ENCODE peak calls at places on chromosome 10, in four cellular contexts. One of them, this sample, is unnamed.

GRCh38 chr10:30804478-30805055 is 175.0 kb upstream of the LYZL2 start:
- DNase-seq in HepG2: no peak
- DNase-seq in K562: no peak
- DNase-seq in GM12878: no peak
- DNase-seq in this sample: no peak

GRCh38 chr10:117320050-117320665 is 55.1 kb downstream of the PDZD8 start:
- DNase-seq in K562: peak; percentile 16
- DNase-seq in HepG2: peak; percentile 23
- DNase-seq in GM12878: no peak
- DNase-seq in this sample: peak; percentile 71

GRCh38 chr10:110206988-110207804 is at the start of gene MXI1:
- DNase-seq in K562: peak; percentile 64
- DNase-seq in HepG2: peak; percentile 44
- DNase-seq in GM12878: no peak
- DNase-seq in this sample: peak; percentile 90

GRCh38 chr10:27481486-27481885 is 22.6 kb upstream of the RAB18 start:
- DNase-seq in GM12878: no peak
- DNase-seq in K562: no peak
- DNase-seq in HepG2: no peak
- DNase-seq in this sample: no peak

GRCh38 chr10:70902659-70903261 is 14.4 kb upstream of the PCBD1 start:
- DNase-seq in GM12878: no peak
- DNase-seq in K562: peak; percentile 42
- DNase-seq in HepG2: no peak
- DNase-seq in this sample: no peak

GRCh38 chr10:86085136-86085535 is 281.5 kb downstream of the GRID1 start:
- DNase-seq in HepG2: no peak
- DNase-seq in GM12878: no peak
- DNase-seq in K562: no peak
- DNase-seq in this sample: no peak

GRCh38 chr10:87092356-87092860 is 2.2 kb downstream of the GLUD1 start:
- DNase-seq in GM12878: no peak
- DNase-seq in HepG2: no peak
- DNase-seq in K562: no peak
- DNase-seq in this sample: peak; percentile 46

GRCh38 chr10:15719062-15719898 is 442 bp downstream of the ITGA8 start:
- DNase-seq in HepG2: no peak
- DNase-seq in K562: no peak
- DNase-seq in GM12878: no peak
- DNase-seq in this sample: peak; percentile 73

GRCh38 chr10:79149662-79150443 is 81.1 kb downstream of the ZMIZ1 start:
- DNase-seq in K562: peak; percentile 93
- DNase-seq in HepG2: no peak
- DNase-seq in GM12878: no peak
- DNase-seq in this sample: no peak

GRCh38 chr10:97188234-97188847 is 2.6 kb upstream of the SLIT1 start:
- DNase-seq in GM12878: no peak
- DNase-seq in K562: no peak
- DNase-seq in HepG2: no peak
- DNase-seq in this sample: no peak

GRCh38 chr10:24277771-24278518 is 69.0 kb downstream of the KIAA1217 start:
- DNase-seq in HepG2: no peak
- DNase-seq in K562: no peak
- DNase-seq in GM12878: no peak
- DNase-seq in this sample: no peak

GRCh38 chr10:82319046-82319445 is 444.1 kb downstream of the NRG3 start:
- DNase-seq in HepG2: no peak
- DNase-seq in K562: no peak
- DNase-seq in GM12878: no peak
- DNase-seq in this sample: no peak

GRCh38 chr10:31274310-31274709 is 44.7 kb upstream of the ZEB1 start:
- DNase-seq in K562: no peak
- DNase-seq in GM12878: no peak
- DNase-seq in HepG2: no peak
- DNase-seq in this sample: no peak

GRCh38 chr10:21315321-21316220 is 209.9 kb downstream of the SKIDA1 start:
- DNase-seq in HepG2: peak; percentile 32
- DNase-seq in K562: no peak
- DNase-seq in GM12878: no peak
- DNase-seq in this sample: peak; percentile 76

GRCh38 chr10:21313691-21314090 is 211.8 kb downstream of the SKIDA1 start:
- DNase-seq in GM12878: no peak
- DNase-seq in HepG2: no peak
- DNase-seq in K562: no peak
- DNase-seq in this sample: no peak

GRCh38 chr10:21314906-21315305 is 210.6 kb downstream of the SKIDA1 start:
- DNase-seq in GM12878: no peak
- DNase-seq in HepG2: no peak
- DNase-seq in K562: no peak
- DNase-seq in this sample: no peak

GRCh38 chr10:21311426-21311825 is 214.1 kb downstream of the SKIDA1 start:
- DNase-seq in K562: no peak
- DNase-seq in GM12878: no peak
- DNase-seq in HepG2: no peak
- DNase-seq in this sample: no peak

GRCh38 chr10:21314234-21314633 is 211.2 kb downstream of the SKIDA1 start:
- DNase-seq in K562: no peak
- DNase-seq in GM12878: no peak
- DNase-seq in HepG2: peak; percentile 27
- DNase-seq in this sample: no peak
- H2AFZ ChIP-seq in K562: no peak overlapping the region
- H2AFZ ChIP-seq in GM12878: peak overlapping the region; percentile 42
- H2AFZ ChIP-seq in HepG2: no peak overlapping the region
- H2AFZ ChIP-seq in this sample: peak overlapping the region; percentile 77

GRCh38 chr10:72889391-72889831 is 4.1 kb upstream of the OIT3 start:
- DNase-seq in K562: no peak
- DNase-seq in HepG2: no peak
- DNase-seq in GM12878: no peak
- DNase-seq in this sample: no peak

GRCh38 chr10:72888151-72888638 is 5.3 kb upstream of the OIT3 start:
- DNase-seq in K562: no peak
- DNase-seq in HepG2: no peak
- DNase-seq in GM12878: no peak
- DNase-seq in this sample: no peak

GRCh38 chr10:72883861-72884260 is 9.7 kb upstream of the OIT3 start:
- DNase-seq in GM12878: no peak
- DNase-seq in K562: no peak
- DNase-seq in HepG2: no peak
- DNase-seq in this sample: no peak

GRCh38 chr10:72885953-72886352 is 7.6 kb upstream of the OIT3 start:
- DNase-seq in K562: no peak
- DNase-seq in GM12878: no peak
- DNase-seq in HepG2: no peak
- DNase-seq in this sample: no peak

GRCh38 chr10:72886596-72887522 is 6.7 kb upstream of the OIT3 start:
- DNase-seq in HepG2: no peak
- DNase-seq in GM12878: no peak
- DNase-seq in K562: no peak
- DNase-seq in this sample: peak; percentile 78
- TF ChIP-seq JUNB in HepG2: no peak
- TF ChIP-seq JUNB in GM12878: no peak
- TF ChIP-seq JUNB in K562: no peak
- TF ChIP-seq JUNB in this sample: no peak

GRCh38 chr10:43360086-43360485 is 11.3 kb upstream of the FXYD4 start:
- DNase-seq in GM12878: no peak
- DNase-seq in HepG2: no peak
- DNase-seq in K562: no peak
- DNase-seq in this sample: no peak

GRCh38 chr10:43361532-43362190 is 9.8 kb upstream of the FXYD4 start:
- DNase-seq in K562: no peak
- DNase-seq in HepG2: no peak
- DNase-seq in GM12878: no peak
- DNase-seq in this sample: no peak

DNA sequence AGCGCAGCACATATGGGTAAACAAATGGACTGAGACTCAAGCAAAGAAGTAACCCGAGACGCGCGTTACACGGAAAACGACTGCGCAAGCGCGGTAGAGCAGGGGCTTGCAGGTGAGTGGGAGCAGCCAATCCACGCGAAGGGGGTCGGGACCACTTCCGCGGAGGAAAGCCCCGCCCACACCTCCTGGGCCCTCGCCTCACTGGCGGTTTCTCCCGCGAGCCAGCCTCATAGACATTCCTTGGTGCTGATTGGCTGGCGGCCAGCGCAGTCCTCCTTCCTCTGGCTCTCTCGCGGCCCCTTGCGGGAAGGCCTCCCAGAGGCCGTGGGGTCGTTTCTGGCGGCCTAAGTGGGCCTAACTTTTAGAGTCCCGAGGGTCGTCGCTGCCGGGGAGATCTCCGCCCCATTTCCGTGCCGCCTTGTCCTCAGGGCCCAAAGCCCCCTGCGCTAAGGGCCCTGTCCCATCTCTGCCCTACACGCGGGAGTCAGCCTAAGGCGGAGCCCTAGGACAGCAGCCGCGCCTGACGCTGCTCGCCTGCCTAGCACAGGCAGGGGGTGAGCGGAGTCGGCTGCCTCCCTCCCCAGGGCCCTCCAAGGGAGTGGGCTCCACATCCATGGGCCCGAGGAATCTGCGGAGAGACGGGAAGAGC is 9.1 kb upstream of the FXYD4 start:
- DNase-seq in GM12878: peak; percentile 75
- DNase-seq in HepG2: no peak
- DNase-seq in K562: no peak
- DNase-seq in this sample: peak; percentile 97
- H3K27ac ChIP-seq in GM12878: peak overlapping the region; percentile 56
- H3K27ac ChIP-seq in HepG2: no peak overlapping the region
- H3K27ac ChIP-seq in K562: no peak overlapping the region
- H3K27ac ChIP-seq in this sample: no peak overlapping the region

DNA sequence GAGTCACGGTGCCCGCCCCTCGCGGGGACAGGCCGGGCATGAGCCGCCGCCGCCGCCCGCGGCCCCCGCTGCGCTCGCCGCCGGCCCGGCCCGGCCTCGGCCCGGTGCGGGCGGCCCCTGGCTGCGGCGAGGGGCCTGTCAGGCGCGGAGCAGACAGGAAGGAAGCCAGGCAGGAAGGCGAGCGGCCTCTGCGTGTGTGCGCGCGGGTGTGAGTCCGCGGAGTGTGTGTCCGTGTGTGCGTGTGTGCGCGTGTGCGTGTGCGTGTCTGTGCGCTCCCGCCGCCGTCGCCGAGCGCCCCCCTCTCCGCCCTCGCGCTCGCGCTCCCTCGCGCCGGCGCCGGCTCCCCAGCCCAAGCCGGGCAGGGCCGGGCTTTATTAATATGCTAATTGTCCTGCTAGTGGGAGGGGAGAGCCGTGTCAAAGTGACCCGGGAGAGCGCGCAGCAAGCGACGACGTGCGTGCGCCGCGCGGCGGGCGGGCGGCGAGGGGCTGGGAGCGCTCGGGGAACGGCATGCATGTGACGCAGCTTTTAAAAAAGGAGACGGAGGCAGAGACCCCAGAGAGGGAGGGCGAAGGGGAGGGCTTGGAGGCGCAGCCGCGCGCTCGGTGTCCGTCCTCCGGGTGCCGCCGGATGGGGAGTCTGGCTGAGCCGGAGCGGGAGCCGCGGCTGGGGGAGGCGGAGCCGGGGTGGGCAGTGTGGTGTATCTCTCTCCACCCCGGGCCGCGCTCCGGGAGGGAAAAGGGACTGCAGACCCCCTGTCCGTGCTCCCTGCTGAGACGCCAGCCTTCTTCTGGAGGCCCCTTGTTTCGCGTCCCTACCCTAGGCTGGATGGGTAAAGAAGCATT is at the start of gene LDB1:
- DNase-seq in GM12878: no peak
- DNase-seq in HepG2: peak; percentile 62
- DNase-seq in K562: peak; percentile 70
- DNase-seq in this sample: peak; percentile 89
- H2AFZ ChIP-seq in GM12878: peak within 1 kb of the TSS; percentile 91
- H2AFZ ChIP-seq in HepG2: no peak within 1 kb of the TSS
- H2AFZ ChIP-seq in K562: peak within 1 kb of the TSS; percentile 87
- H2AFZ ChIP-seq in this sample: no peak within 1 kb of the TSS

GRCh38 chr10:119724630-119725549 is 960 bp upstream of the INPP5F start:
- DNase-seq in GM12878: no peak
- DNase-seq in HepG2: peak; percentile 37
- DNase-seq in K562: no peak
- DNase-seq in this sample: peak; percentile 56
- TF ChIP-seq JUNB in GM12878: no peak
- TF ChIP-seq JUNB in HepG2: no peak
- TF ChIP-seq JUNB in K562: no peak
- TF ChIP-seq JUNB in this sample: no peak

GRCh38 chr10:124415210-124415609 is 3.5 kb downstream of the OAT start:
- DNase-seq in GM12878: no peak
- DNase-seq in HepG2: no peak
- DNase-seq in K562: no peak
- DNase-seq in this sample: no peak
- H3K27ac ChIP-seq in GM12878: no peak overlapping the region
- H3K27ac ChIP-seq in HepG2: no peak overlapping the region
- H3K27ac ChIP-seq in K562: no peak overlapping the region
- H3K27ac ChIP-seq in this sample: no peak overlapping the region

GRCh38 chr10:120437541-120437940 is 19.5 kb upstream of the PLPP4 start:
- DNase-seq in K562: no peak
- DNase-seq in HepG2: no peak
- DNase-seq in GM12878: no peak
- DNase-seq in this sample: no peak
- H2AFZ ChIP-seq in K562: no peak overlapping the region
- H2AFZ ChIP-seq in HepG2: no peak overlapping the region
- H2AFZ ChIP-seq in GM12878: no peak overlapping the region
- H2AFZ ChIP-seq in this sample: no peak overlapping the region

This sample was measured in GM23338.